ENCODE peak calls at places on chromosomes 2 and 18, in four cellular contexts. C is heart left ventricle, S is heart right ventricle, B is thyroid gland. D is an unnamed sample.
A peak's percentile ranks its signal among the peaks of the same experiment; 100 is the strongest.

GRCh38 chr18:361941-362913 is 94.4 kb upstream of the THOC1 start:
- DNase-seq in C (no peak), S (no peak), B (peak; percentile 54), D (peak; percentile 27)

GRCh38 chr2:71064110-71064611 is 4.3 kb upstream of the NAGK start:
- DNase-seq in C (no peak), B (no peak), S (no peak), D (no peak)

GRCh38 chr2:236862961-236863728 is 222.5 kb upstream of the COPS8 start:
- DNase-seq in B (no peak), C (no peak), S (no peak), D (no peak)

GRCh38 chr2:151238527-151239487 is 22.9 kb downstream of the RBM43 start:
- DNase-seq in B (peak; percentile 49), S (no peak), C (peak; percentile 23), D (peak; percentile 61)

GRCh38 chr18:34696681-34697080 is 13.4 kb upstream of the DTNA start:
- DNase-seq in B (no peak), S (no peak), C (no peak), D (no peak)

GRCh38 chr2:26170795-26171194 is 2.1 kb upstream of the GAREM2 start:
- DNase-seq in C (no peak), S (no peak), B (no peak), D (no peak)

GRCh38 chr2:47488870-47489584 is 86.1 kb downstream of the MSH2 start:
- DNase-seq in S (no peak), B (no peak), C (no peak), D (no peak)

GRCh38 chr2:187552959-187553681 is 1.1 kb downstream of the TFPI start:
- DNase-seq in S (no peak), B (no peak), C (no peak), D (no peak)

GRCh38 chr2:72233211-72233610 is 85.5 kb upstream of the CYP26B1 start:
- DNase-seq in S (no peak), B (no peak), C (no peak), D (no peak)

GRCh38 chr18:58866261-58867232 is 1.9 kb downstream of the ZNF532 start:
- DNase-seq in S (no peak), B (no peak), C (no peak), D (peak; percentile 54)

GRCh38 chr2:37928377-37928776 is 3.3 kb downstream of the RMDN2 start:
- DNase-seq in S (no peak), C (no peak), B (no peak), D (no peak)

GRCh38 chr2:169344736-169345506 is 17.4 kb downstream of the LRP2 start:
- DNase-seq in S (no peak), C (no peak), B (no peak), D (no peak)

GRCh38 chr2:237600205-237600846 is 9.8 kb upstream of the RAB17 start:
- DNase-seq in S (peak; percentile 52), C (peak; percentile 70), B (peak; percentile 29), D (peak; percentile 42)

GRCh38 chr2:198928026-198928425 is 529.7 kb downstream of the SATB2 start:
- DNase-seq in S (no peak), C (no peak), B (no peak), D (no peak)

GRCh38 chr2:149225446-149225845 is 104.9 kb upstream of the LYPD6 start:
- DNase-seq in S (no peak), B (no peak), C (no peak), D (no peak)

GRCh38 chr18:39620551-39621168 is 2055.1 kb upstream of the CELF4 start:
- DNase-seq in B (no peak), C (no peak), S (no peak), D (no peak)

GRCh38 chr18:22112215-22112614 is 57.2 kb upstream of the GATA6 start:
- DNase-seq in B (no peak), S (no peak), C (no peak), D (no peak)

GRCh38 chr2:241759091-241759807 is 17.4 kb upstream of the GAL3ST2 start:
- DNase-seq in S (no peak), C (no peak), B (no peak), D (no peak)

GRCh38 chr2:176911-177310 is 86.9 kb downstream of the SH3YL1 start:
- DNase-seq in S (no peak), C (no peak), B (no peak), D (no peak)

GRCh38 chr2:11850082-11850481 is 103.7 kb downstream of the LPIN1 start:
- DNase-seq in S (no peak), C (no peak), B (no peak), D (no peak)

GRCh38 chr2:236195726-236196125 is 27.5 kb upstream of the GBX2 start:
- DNase-seq in C (no peak), B (no peak), S (no peak), D (no peak)

GRCh38 chr2:177588671-177589070 is 196.1 kb downstream of the AGPS start:
- DNase-seq in C (no peak), B (peak; percentile 23), S (no peak), D (no peak)

GRCh38 chr18:32552421-32553030 is 81.8 kb upstream of the GAREM1 start:
- DNase-seq in B (peak; percentile 66), S (peak; percentile 12), C (peak; percentile 45), D (peak; percentile 83)

GRCh38 chr18:70221156-70221910 is 15.8 kb upstream of the RTTN start:
- DNase-seq in C (no peak), S (no peak), B (no peak), D (peak; percentile 40)

GRCh38 chr2:234821946-234822470 is 129.8 kb upstream of the SH3BP4 start:
- DNase-seq in B (no peak), S (no peak), C (no peak), D (no peak)

GRCh38 chr2:208069186-208069585 is 43.9 kb upstream of the PLEKHM3 start:
- DNase-seq in S (no peak), B (no peak), C (no peak), D (no peak)

GRCh38 chr2:67561411-67561965 is 164.4 kb downstream of the ETAA1 start:
- DNase-seq in S (peak; percentile 77), C (peak; percentile 50), B (no peak), D (peak; percentile 88)

GRCh38 chr2:9347411-9347853 is 75.9 kb downstream of the ITGB1BP1 start:
- DNase-seq in B (peak; percentile 68), S (peak; percentile 40), C (peak; percentile 31), D (peak; percentile 28)

GRCh38 chr18:59233017-59233410 is 13.1 kb downstream of the GRP start:
- DNase-seq in C (no peak), S (no peak), B (no peak), D (no peak)

GRCh38 chr2:215499330-215499729 is 63.5 kb upstream of the FN1 start:
- DNase-seq in B (no peak), S (no peak), C (no peak), D (no peak)

GRCh38 chr18:13710460-13710859 is 15.9 kb downstream of the FAM210A start:
- DNase-seq in B (no peak), S (no peak), C (no peak), D (no peak)

GRCh38 chr2:16525265-16525887 is 140.3 kb downstream of the CYRIA start:
- DNase-seq in S (no peak), B (no peak), C (no peak), D (peak; percentile 70)

GRCh38 chr2:216909541-216910175 is 49.8 kb upstream of the TNP1 start:
- DNase-seq in S (no peak), C (no peak), B (no peak), D (no peak)

GRCh38 chr2:238912916-238913875 is 65.3 kb downstream of the TWIST2 start:
- DNase-seq in C (no peak), B (no peak), S (no peak), D (no peak)
- TF ChIP-seq CTCF in C (no peak), B (no peak), S (no peak), D (no peak)

GRCh38 chr18:46334200-46334553 is 230.0 kb downstream of the HAUS1 start:
- DNase-seq in B (no peak), S (no peak), C (no peak), D (peak; percentile 16)
- H3K4me3 ChIP-seq in B (no peak overlapping the region), S (peak overlapping the region; percentile 62), C (peak overlapping the region; percentile 74), D (peak overlapping the region; percentile 40)

GRCh38 chr2:120828066-120828465 is 92.4 kb downstream of the GLI2 start:
- DNase-seq in B (no peak), S (no peak), C (no peak), D (no peak)

GRCh38 chr2:120828832-120829632 is 93.4 kb downstream of the GLI2 start:
- DNase-seq in B (no peak), C (no peak), S (no peak), D (no peak)

GRCh38 chr2:120825370-120826259 is 89.9 kb downstream of the GLI2 start:
- DNase-seq in B (no peak), S (peak; percentile 61), C (no peak), D (peak; percentile 58)

GRCh38 chr2:120826260-120826648 is 90.6 kb downstream of the GLI2 start:
- DNase-seq in B (no peak), S (no peak), C (no peak), D (no peak)

DNA sequence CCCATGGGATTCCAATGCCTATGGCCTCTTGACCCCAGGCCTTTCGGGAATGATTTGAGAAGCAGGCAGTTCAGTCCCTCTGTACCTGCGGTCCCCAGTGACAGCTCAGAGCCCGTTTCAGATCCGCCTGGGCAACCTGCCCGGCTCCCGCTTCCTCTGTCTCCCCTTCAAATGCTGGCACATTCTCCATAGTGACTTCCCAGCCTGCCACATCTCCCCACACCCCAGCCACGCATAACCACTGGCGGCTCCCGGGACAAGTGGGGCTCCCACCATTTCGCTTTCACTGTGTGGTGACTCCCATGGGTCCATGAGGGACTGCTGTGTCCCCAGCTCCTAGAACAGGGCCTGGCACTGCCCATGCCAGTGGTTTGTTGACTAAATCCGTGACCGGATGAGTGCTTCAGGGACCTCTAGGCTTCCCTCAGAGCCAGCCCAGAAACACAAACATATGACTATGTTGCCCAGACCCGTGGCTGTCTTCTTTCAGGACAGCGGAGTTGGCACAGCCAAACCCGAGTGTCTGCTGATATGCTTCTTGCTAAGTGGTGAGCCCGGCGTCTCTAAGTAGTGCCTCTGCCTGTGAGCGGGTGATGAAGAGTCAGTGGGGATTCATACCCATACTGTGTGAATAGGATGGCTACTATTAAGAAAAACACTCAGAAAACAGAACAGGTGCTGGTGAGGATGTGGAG is 91.2 kb downstream of the GLI2 start:
- DNase-seq in S (peak; percentile 34), C (no peak), B (no peak), D (no peak)
- H3K4me1 ChIP-seq in S (peaks cover 19% of the 10 kb centered on the region), C (peaks cover 7% of the 10 kb centered on the region), B (peaks cover 4% of the 10 kb centered on the region), D (peaks cover 35% of the 10 kb centered on the region)

DNA sequence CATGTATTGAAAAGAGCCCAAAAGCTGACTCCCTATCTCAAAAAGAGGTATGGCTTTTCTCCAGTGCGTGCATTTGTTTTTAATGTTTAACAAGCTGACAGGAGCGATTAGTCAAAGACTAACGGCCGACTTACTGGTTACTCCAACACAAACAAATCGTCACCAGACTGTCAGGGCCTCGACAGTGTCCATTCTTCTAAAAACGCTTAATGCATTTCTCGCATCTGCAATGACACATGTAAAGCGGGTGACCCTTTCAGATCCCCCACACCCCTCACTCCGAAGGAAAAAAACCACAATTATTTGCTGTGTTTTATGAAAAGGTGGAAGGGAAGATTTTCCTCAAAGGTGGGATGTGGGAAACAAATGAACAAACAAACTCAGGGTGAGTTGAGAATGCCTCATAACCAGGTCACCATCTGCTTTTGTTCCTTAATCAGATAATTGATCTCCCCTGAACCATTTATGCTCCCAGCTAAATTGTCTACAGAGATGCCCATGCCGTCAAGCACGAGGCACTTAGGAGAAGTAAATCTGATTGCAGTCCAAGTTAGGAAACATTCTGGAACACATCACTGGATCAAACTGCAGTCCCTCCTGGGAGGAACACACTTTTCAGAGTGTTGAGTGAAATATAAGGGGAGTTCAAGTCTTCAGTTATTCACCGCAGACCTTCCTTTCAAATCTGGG is 340.9 kb downstream of the CMPK2 start:
- DNase-seq in B (no peak), C (no peak), S (no peak), D (no peak)
- TF ChIP-seq CTCF in B (no peak), C (no peak), S (no peak), D (no peak)